ENCODE peak calls at places on chromosome 1, in seven cellular contexts. T, P, K, L, M, Y and B are unnamed samples.

GRCh38 chr1:246921481-246921880 is 10.3 kb downstream of the AHCTF1 start:
- DNase-seq in T (peak), P (peak), K (no peak), L (no peak), M (no peak), Y (no peak), B (no peak)

GRCh38 chr1:61182049-61182448 is 99.7 kb downstream of the NFIA start:
- DNase-seq in T (peak), P (peak), K (no peak), L (no peak), M (no peak), Y (peak), B (no peak)

GRCh38 chr1:155499953-155500621 is 62.5 kb downstream of the ASH1L start:
- DNase-seq in T (peak), P (no peak), K (peak), L (peak), M (no peak), Y (peak), B (peak)

GRCh38 chr1:156931553-156931952 is 11.1 kb downstream of the LRRC71 start:
- DNase-seq in T (peak), P (peak), K (no peak), L (no peak), M (no peak), Y (no peak), B (no peak)

GRCh38 chr1:170959385-170959784 is 24.1 kb downstream of the MROH9 start:
- DNase-seq in T (no peak), P (peak), K (no peak), L (no peak), M (peak), Y (no peak), B (no peak)

GRCh38 chr1:67746299-67746698 is 61.3 kb downstream of the GADD45A start:
- DNase-seq in T (no peak), P (no peak), K (no peak), L (no peak), M (no peak), Y (no peak), B (peak)

GRCh38 chr1:40820911-40821693 is 37.5 kb downstream of the KCNQ4 start:
- DNase-seq in T (no peak), P (no peak), K (peak), L (no peak), M (no peak), Y (no peak), B (no peak)

GRCh38 chr1:161727343-161727924 is 6.1 kb downstream of the FCRLB start:
- DNase-seq in T (peak), P (peak), K (no peak), L (no peak), M (no peak), Y (no peak), B (peak)

GRCh38 chr1:46362158-46362557 is 21.6 kb downstream of the NSUN4 start:
- DNase-seq in T (no peak), P (no peak), K (no peak), L (no peak), M (no peak), Y (no peak), B (no peak)

GRCh38 chr1:7454052-7454815 is 316.9 kb upstream of the VAMP3 start:
- DNase-seq in T (peak), P (peak), K (peak), L (no peak), M (no peak), Y (peak), B (peak)

GRCh38 chr1:201718346-201719202 is 110.4 kb upstream of the IPO9 start:
- DNase-seq in T (no peak), P (no peak), K (no peak), L (no peak), M (no peak), Y (no peak), B (no peak)

GRCh38 chr1:19074361-19074901 is 118.0 kb upstream of the IFFO2 start:
- DNase-seq in T (no peak), P (no peak), K (no peak), L (no peak), M (no peak), Y (no peak), B (no peak)

GRCh38 chr1:52281518-52281917 is 84.5 kb downstream of the CC2D1B start:
- DNase-seq in T (peak), P (peak), K (no peak), L (no peak), M (no peak), Y (no peak), B (no peak)

GRCh38 chr1:79667848-79668696 is 661.5 kb upstream of the ADGRL4 start:
- DNase-seq in T (no peak), P (no peak), K (no peak), L (peak), M (no peak), Y (no peak), B (no peak)

GRCh38 chr1:223393275-223394214 is at the start of gene CCDC185:
- DNase-seq in T (no peak), P (no peak), K (peak), L (no peak), M (no peak), Y (no peak), B (peak)

GRCh38 chr1:219990782-219991510 is 55.4 kb downstream of the EPRS1 start:
- DNase-seq in T (peak), P (peak), K (peak), L (peak), M (no peak), Y (peak), B (peak)

GRCh38 chr1:115179397-115179835 is 90.1 kb upstream of the TSPAN2 start:
- DNase-seq in T (peak), P (peak), K (no peak), L (no peak), M (no peak), Y (peak), B (no peak)

GRCh38 chr1:228109962-228110488 is 926 bp upstream of the MRPL55 start:
- DNase-seq in T (no peak), P (peak), K (no peak), L (no peak), M (no peak), Y (peak), B (peak)

GRCh38 chr1:216793303-216793702 is 70.1 kb upstream of the ESRRG start:
- DNase-seq in T (no peak), P (no peak), K (no peak), L (no peak), M (no peak), Y (peak), B (peak)

GRCh38 chr1:58460469-58460868 is 86.1 kb downstream of the OMA1 start:
- DNase-seq in T (peak), P (peak), K (no peak), L (no peak), M (no peak), Y (peak), B (peak)

GRCh38 chr1:216903389-216903754 is 180.1 kb upstream of the ESRRG start:
- DNase-seq in T (peak), P (peak), K (no peak), L (no peak), M (peak), Y (peak), B (no peak)

GRCh38 chr1:103997631-103998030 is 247.9 kb downstream of the AMY1C start:
- DNase-seq in T (no peak), P (no peak), K (no peak), L (no peak), M (no peak), Y (no peak), B (no peak)

GRCh38 chr1:28064064-28064463 is 24.3 kb downstream of the EYA3 start:
- DNase-seq in T (peak), P (peak), K (no peak), L (peak), M (no peak), Y (no peak), B (no peak)

GRCh38 chr1:32241011-32241763 is 5.8 kb upstream of the FAM167B start:
- DNase-seq in T (peak), P (peak), K (peak), L (no peak), M (no peak), Y (peak), B (peak)

GRCh38 chr1:9542425-9542824 is 3.2 kb downstream of the SLC25A33 start:
- DNase-seq in T (peak), P (peak), K (no peak), L (no peak), M (no peak), Y (peak), B (no peak)

GRCh38 chr1:229252228-229252984 is 18.5 kb upstream of the RAB4A start:
- DNase-seq in T (no peak), P (no peak), K (no peak), L (no peak), M (no peak), Y (no peak), B (no peak)

GRCh38 chr1:13570924-13571323 is 12.7 kb upstream of the PDPN start:
- DNase-seq in T (no peak), P (no peak), K (no peak), L (peak), M (no peak), Y (no peak), B (peak)
- TF ChIP-seq CTCF in T (no peak), P (no peak), K (peak), L (peak), M (peak), Y (peak), B (peak)

DNA sequence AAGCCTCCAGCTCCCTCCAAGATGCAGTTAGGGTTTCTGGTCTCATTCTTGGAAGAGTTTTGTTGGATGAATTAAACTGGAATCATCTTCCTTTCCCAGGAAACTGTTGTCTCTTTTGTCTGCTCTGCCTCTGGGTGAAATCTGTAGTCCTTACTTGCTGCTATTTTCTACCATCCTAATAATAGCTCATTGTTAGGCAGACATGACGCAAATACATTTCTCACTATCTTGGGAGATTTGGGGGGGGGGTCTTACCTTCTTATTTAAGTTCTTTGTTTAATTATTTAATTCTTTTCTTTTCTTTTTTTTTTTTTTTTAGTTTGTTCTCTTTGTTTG is 85.4 kb upstream of the DUSP10 start:
- DNase-seq in T (no peak), P (no peak), K (no peak), L (no peak), M (no peak), Y (no peak), B (no peak)
- H2AFZ ChIP-seq in T (no peak), P (peak), K (peak), L (no peak), M (peak), Y (no peak), B (peak)

DNA sequence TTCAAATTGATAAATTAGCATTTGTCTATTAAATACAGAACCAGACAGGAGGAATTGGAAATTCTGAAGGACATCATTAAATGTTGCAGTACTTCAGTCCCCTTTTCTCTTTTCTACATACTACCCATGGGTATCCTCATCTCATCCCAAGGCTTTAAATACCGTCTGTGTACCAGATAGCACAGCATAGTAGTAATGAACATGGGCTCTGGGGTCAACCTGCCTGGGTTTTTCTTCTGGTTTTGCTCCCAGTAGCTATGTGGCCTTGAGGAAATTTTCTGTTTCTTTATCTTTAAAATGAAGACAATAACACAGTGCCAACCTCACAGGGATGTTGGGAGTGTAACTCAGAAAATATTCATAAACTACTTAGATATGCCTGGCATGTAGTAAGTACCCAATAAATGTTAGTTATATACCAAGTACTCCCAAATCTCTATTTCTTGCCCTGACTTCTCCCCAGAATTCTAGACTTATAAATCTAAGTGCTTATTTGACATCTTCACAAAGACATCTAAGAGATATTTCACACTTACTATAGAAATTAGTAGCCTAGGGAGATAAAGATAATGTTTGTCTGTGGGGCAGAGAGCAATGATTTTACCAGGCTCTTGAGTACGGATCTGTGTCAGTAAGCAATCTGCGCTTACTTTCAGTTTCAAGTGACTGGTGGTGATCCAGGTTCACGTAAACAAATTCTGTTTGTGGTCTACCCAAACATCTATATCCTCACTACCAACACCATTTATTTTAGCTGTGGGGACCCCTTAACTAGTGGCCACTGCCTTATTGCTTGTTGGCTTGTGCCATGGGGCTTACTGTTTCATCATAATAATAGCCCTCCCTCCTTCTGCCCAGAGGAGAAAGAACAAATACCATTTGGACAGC is 37.3 kb downstream of the VANGL2 start:
- DNase-seq in T (peak), P (no peak), K (no peak), L (peak), M (no peak), Y (no peak), B (no peak)
- H3K4me3 ChIP-seq in T (no peak), P (no peak), K (peak), L (peak), M (peak), Y (no peak), B (no peak)

DNA sequence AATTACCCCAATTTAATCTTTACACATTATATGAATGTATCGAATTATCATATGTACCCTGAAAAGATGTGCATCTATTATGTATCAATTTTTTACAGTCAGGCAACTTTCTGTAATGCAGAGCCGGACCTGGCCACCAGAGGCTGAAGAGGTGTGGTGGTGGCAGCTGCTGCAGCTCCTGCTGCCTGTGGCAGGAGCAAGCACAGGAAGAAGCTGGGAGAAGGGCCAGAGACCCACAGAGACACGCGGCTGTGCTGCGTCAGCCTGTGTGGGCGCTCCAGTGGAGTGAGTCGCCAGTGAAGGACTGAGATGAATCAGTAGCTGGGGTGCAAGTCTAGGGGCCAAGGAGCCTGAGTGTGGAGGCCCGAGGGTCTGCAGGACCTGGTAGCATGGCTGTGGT is 74.3 kb upstream of the COG2 start:
- DNase-seq in T (no peak), P (peak), K (no peak), L (peak), M (no peak), Y (peak), B (peak)
- TF ChIP-seq CTCF in T (no peak), P (no peak), K (no peak), L (peak), M (peak), Y (no peak), B (peak)